ENCODE peak calls at places on chromosome 14, in ten cellular contexts. B, R, Z, N, Q, P, D, C, I and M are unnamed samples.

GRCh38 chr14:58637391-58638230 is at the start of gene DACT1:
- DNase-seq in C (peak), I (peak), R (peak), Z (peak), Q (peak), N (peak), D (peak), P (peak), B (peak), M (peak)

GRCh38 chr14:21894003-21894897 is 220.6 kb upstream of the OR4E1 start:
- DNase-seq in D (no peak), B (no peak), Z (peak), N (no peak), P (no peak), R (peak), C (peak), Q (no peak), I (no peak), M (peak)

GRCh38 chr14:64845878-64846277 is 33.8 kb downstream of the SPTB start:
- DNase-seq in I (no peak), N (peak), D (peak), B (no peak), Z (no peak), C (no peak), R (no peak), Q (no peak), P (no peak), M (no peak)

GRCh38 chr14:33774866-33775519 is 175.9 kb downstream of the EGLN3 start:
- DNase-seq in Z (no peak), Q (no peak), R (no peak), N (peak), P (no peak), C (no peak), I (no peak), B (no peak), D (no peak), M (no peak)

GRCh38 chr14:26594756-26595545 is 2.9 kb downstream of the NOVA1 start:
- DNase-seq in N (no peak), D (no peak), C (no peak), Q (no peak), B (no peak), Z (no peak), P (no peak), I (no peak), R (no peak), M (peak)

GRCh38 chr14:58915646-58916045 is 272.8 kb upstream of the DAAM1 start:
- DNase-seq in D (no peak), C (no peak), N (no peak), P (no peak), B (no peak), Q (no peak), Z (no peak), R (no peak), I (no peak), M (no peak)

GRCh38 chr14:104681689-104682074 is 7.7 kb upstream of the INF2 start:
- DNase-seq in N (peak), B (peak), Z (no peak), D (peak), Q (peak), R (peak), C (peak), P (peak), I (peak), M (peak)

GRCh38 chr14:60183724-60184596 is 18.8 kb upstream of the DHRS7 start:
- DNase-seq in B (no peak), D (peak), Q (no peak), I (peak), N (peak), R (peak), C (peak), Z (no peak), P (no peak), M (peak)

GRCh38 chr14:34331728-34332623 is 130.1 kb downstream of the SPTSSA start:
- DNase-seq in Q (peak), B (no peak), D (peak), N (peak), C (peak), R (peak), Z (peak), I (no peak), P (peak), M (peak)

GRCh38 chr14:89870335-89870734 is 84.2 kb downstream of the EFCAB11 start:
- DNase-seq in B (no peak), P (no peak), Z (no peak), C (no peak), N (no peak), R (no peak), D (peak), Q (no peak), I (no peak), M (no peak)

GRCh38 chr14:96016761-96017160 is 22.4 kb upstream of the C14orf132 start:
- DNase-seq in Q (no peak), D (no peak), Z (no peak), C (no peak), B (no peak), P (no peak), I (no peak), R (no peak), N (peak), M (no peak)

GRCh38 chr14:101217972-101218371 is 314.4 kb upstream of the RTL1 start:
- DNase-seq in Q (no peak), R (no peak), D (no peak), C (no peak), Z (no peak), I (no peak), P (peak), B (no peak), N (no peak), M (no peak)

GRCh38 chr14:60233251-60233650 is 15.8 kb upstream of the PPM1A start:
- DNase-seq in Q (no peak), C (peak), D (no peak), I (no peak), R (no peak), N (no peak), Z (no peak), B (no peak), P (no peak), M (no peak)

GRCh38 chr14:69879175-69880047 is at the start of gene SMOC1:
- DNase-seq in I (no peak), R (peak), Z (no peak), N (no peak), B (peak), D (peak), P (peak), C (peak), Q (no peak), M (peak)

GRCh38 chr14:99510556-99511139 is 29.4 kb downstream of the CCNK start:
- DNase-seq in Z (no peak), Q (no peak), R (no peak), I (no peak), N (no peak), P (peak), D (no peak), C (no peak), B (no peak), M (no peak)